ENCODE peak calls at places on chromosomes 4 and X, in seven cellular contexts. L, T, I, W, V, X and B are unnamed samples.

GRCh38 chr4:186190456-186191265 is 706 bp upstream of the CYP4V2 start:
- DNase-seq in L (peak; percentile 39), T (peak; percentile 21), I (no peak), W (no peak), V (peak; percentile 1), X (peak; percentile 56), B (peak; percentile 26)

GRCh38 chrX:16695079-16695676 is 17.3 kb downstream of the CTPS2 start:
- DNase-seq in L (peak; percentile 37), T (peak; percentile 54), I (no peak), W (no peak), V (peak; percentile 8), X (peak; percentile 72), B (peak; percentile 59)

GRCh38 chrX:17020828-17021821 is 74.7 kb downstream of the REPS2 start:
- DNase-seq in L (no peak), T (no peak), I (no peak), W (no peak), V (no peak), X (no peak), B (no peak)

GRCh38 chr4:55183926-55184599 is 58.7 kb upstream of the KDR start:
- DNase-seq in L (no peak), T (no peak), I (no peak), W (no peak), V (peak; percentile 89), X (peak; percentile 42), B (no peak)

GRCh38 chr4:6746721-6747689 is 31.0 kb downstream of the BLOC1S4 start:
- DNase-seq in L (no peak), T (no peak), I (peak; percentile 95), W (no peak), V (no peak), X (no peak), B (no peak)

GRCh38 chr4:36394352-36394903 is 113.0 kb downstream of the DTHD1 start:
- DNase-seq in L (peak; percentile 25), T (no peak), I (no peak), W (no peak), V (no peak), X (no peak), B (no peak)

GRCh38 chr4:8393593-8394038 is 46.9 kb downstream of the ACOX3 start:
- DNase-seq in L (no peak), T (no peak), I (no peak), W (no peak), V (peak; percentile 94), X (peak; percentile 57), B (no peak)

GRCh38 chr4:36734296-36734695 is 452.9 kb downstream of the DTHD1 start:
- DNase-seq in L (no peak), T (no peak), I (no peak), W (no peak), V (no peak), X (no peak), B (no peak)

GRCh38 chr4:130026185-130026584 is 930.2 kb downstream of the C4orf33 start:
- DNase-seq in L (no peak), T (no peak), I (peak; percentile 36), W (no peak), V (no peak), X (peak; percentile 93), B (no peak)

GRCh38 chrX:153700967-153701366 is 13.2 kb downstream of the SLC6A8 start:
- DNase-seq in L (no peak), T (no peak), I (no peak), W (no peak), V (no peak), X (no peak), B (no peak)

GRCh38 chr4:169311643-169312365 is 41.0 kb upstream of the SH3RF1 start:
- DNase-seq in L (no peak), T (peak; percentile 13), I (peak; percentile 33), W (no peak), V (peak; percentile 42), X (peak; percentile 89), B (no peak)

GRCh38 chr4:87523307-87523706 is 5.9 kb downstream of the SPARCL1 start:
- DNase-seq in L (no peak), T (no peak), I (no peak), W (no peak), V (no peak), X (no peak), B (no peak)

GRCh38 chr4:123379392-123379791 is 17.2 kb upstream of the SPRY1 start:
- DNase-seq in L (no peak), T (no peak), I (no peak), W (no peak), V (no peak), X (no peak), B (no peak)

GRCh38 chrX:7120578-7121219 is 26.8 kb upstream of the STS start:
- DNase-seq in L (no peak), T (no peak), I (no peak), W (no peak), V (peak; percentile 65), X (no peak), B (no peak)

GRCh38 chr4:120659626-120660170 is 262.8 kb downstream of the PRDM5 start:
- DNase-seq in L (no peak), T (no peak), I (no peak), W (no peak), V (no peak), X (no peak), B (no peak)

GRCh38 chr4:142345909-142346308 is 500.2 kb downstream of the INPP4B start:
- DNase-seq in L (no peak), T (no peak), I (no peak), W (no peak), V (no peak), X (no peak), B (no peak)

GRCh38 chrX:102067966-102068723 is 57.3 kb upstream of the TCEAL2 start:
- DNase-seq in L (no peak), T (no peak), I (no peak), W (no peak), V (peak; percentile 1), X (peak; percentile 8), B (no peak)